ENCODE peak calls at places on chromosomes 12 and 14, in eight cellular contexts. M is adipocyte, D is astrocyte, K is colonic mucosa, N is neuronal stem cell, S is GM23248, E is endodermal cell, G is keratinocyte. Y is an unnamed sample.

GRCh38 chr12:38614171-38614570 is 291.2 kb downstream of the CPNE8 start:
- DNase-seq in D (no peak), E (peak; percentile 55), M (no peak), S (no peak), G (no peak), N (no peak), K (no peak), Y (no peak)

GRCh38 chr12:101866615-101867373 is 10.6 kb upstream of the DRAM1 start:
- DNase-seq in M (no peak), K (no peak), N (no peak), G (no peak), D (no peak), S (no peak), E (no peak), Y (no peak)

GRCh38 chr12:128971802-128972201 is 118.5 kb downstream of the GLT1D1 start:
- DNase-seq in D (no peak), G (no peak), K (no peak), S (no peak), M (no peak), N (peak; percentile 48), E (no peak), Y (no peak)

GRCh38 chr14:47447076-47447475 is 228.3 kb downstream of the MDGA2 start:
- DNase-seq in M (no peak), S (no peak), E (peak; percentile 55), D (no peak), N (no peak), G (no peak), K (no peak), Y (no peak)

GRCh38 chr12:50425859-50426258 is 25.2 kb downstream of the LARP4 start:
- DNase-seq in K (no peak), G (no peak), M (no peak), S (no peak), N (no peak), E (peak; percentile 66), D (no peak), Y (no peak)

GRCh38 chr12:25458047-25458552 is 95.0 kb downstream of the LMNTD1 start:
- DNase-seq in K (no peak), N (no peak), S (peak; percentile 97), E (no peak), G (peak; percentile 78), M (peak; percentile 95), D (peak; percentile 93), Y (peak; percentile 96)

GRCh38 chr12:118337194-118337838 is 35.4 kb downstream of the TAOK3 start:
- DNase-seq in M (peak; percentile 73), D (peak; percentile 55), E (no peak), N (no peak), S (peak; percentile 43), G (no peak), K (no peak), Y (peak; percentile 62)

GRCh38 chr12:24118675-24119074 is 169.2 kb upstream of the SOX5 start:
- DNase-seq in K (no peak), S (no peak), E (no peak), D (no peak), N (no peak), M (no peak), G (no peak), Y (peak; percentile 60)

GRCh38 chr12:110180591-110181005 is 56.4 kb downstream of the IFT81 start:
- DNase-seq in G (no peak), M (peak; percentile 48), E (no peak), K (no peak), D (peak; percentile 88), N (no peak), S (peak; percentile 67), Y (peak; percentile 87)

GRCh38 chr14:99418217-99418616 is 62.4 kb downstream of the SETD3 start:
- DNase-seq in K (no peak), S (no peak), E (no peak), D (no peak), G (no peak), M (no peak), N (no peak), Y (no peak)

GRCh38 chr14:102588821-102589220 is 3.6 kb upstream of the RCOR1 start:
- DNase-seq in G (no peak), N (no peak), K (no peak), D (no peak), S (no peak), M (no peak), E (no peak), Y (no peak)

GRCh38 chr14:59422069-59422881 is 42.9 kb downstream of the GPR135 start:
- DNase-seq in E (no peak), D (no peak), S (no peak), G (no peak), N (no peak), K (no peak), M (no peak), Y (no peak)

GRCh38 chr12:129101404-129101803 is 248.1 kb downstream of the GLT1D1 start:
- DNase-seq in E (peak; percentile 32), N (no peak), S (no peak), G (no peak), M (no peak), D (no peak), K (no peak), Y (no peak)

GRCh38 chr12:3247596-3248270 is 170.6 kb downstream of the TSPAN9 start:
- DNase-seq in M (no peak), N (no peak), K (no peak), G (no peak), D (no peak), S (no peak), E (no peak), Y (no peak)

GRCh38 chr14:100714205-100714781 is 12.4 kb upstream of the DLK1 start:
- DNase-seq in G (no peak), S (peak; percentile 39), K (no peak), M (no peak), E (no peak), D (no peak), N (no peak), Y (no peak)

GRCh38 chr12:121483950-121484349 is 84.0 kb downstream of the RNF34 start:
- DNase-seq in D (no peak), K (no peak), E (peak; percentile 70), M (no peak), G (no peak), S (no peak), N (no peak), Y (no peak)

GRCh38 chr14:80425686-80426085 is 214.4 kb upstream of the DIO2 start:
- DNase-seq in N (no peak), E (no peak), S (peak; percentile 94), G (peak; percentile 87), M (peak; percentile 80), K (no peak), D (peak; percentile 100), Y (peak; percentile 93)

GRCh38 chr12:106226884-106227640 is 20.8 kb downstream of the CKAP4 start:
- DNase-seq in E (peak; percentile 79), K (peak; percentile 47), S (peak; percentile 79), G (no peak), N (peak; percentile 56), D (no peak), M (peak; percentile 84), Y (peak; percentile 74)

GRCh38 chr12:13141686-13142085 is 38.2 kb upstream of the GSG1 start:
- DNase-seq in G (no peak), D (no peak), S (peak; percentile 56), N (no peak), M (no peak), K (no peak), E (no peak), Y (no peak)

GRCh38 chr14:64234877-64235651 is 59.1 kb downstream of the ESR2 start:
- DNase-seq in K (no peak), N (no peak), D (peak; percentile 61), G (peak; percentile 13), M (no peak), S (no peak), E (peak; percentile 49), Y (peak; percentile 67)
- H3K4me3 ChIP-seq in K (no peak overlapping the region), N (no peak overlapping the region), D (no peak overlapping the region), G (no peak overlapping the region), M (no peak overlapping the region), S (no peak overlapping the region), E (no peak overlapping the region), Y (no peak overlapping the region)

GRCh38 chr12:10554228-10554970 is 48.7 kb downstream of the EIF2S3B start:
- DNase-seq in K (no peak), S (no peak), E (no peak), G (no peak), D (no peak), N (no peak), M (no peak), Y (no peak)
- H3K4me1 ChIP-seq in K (no peaks in the 10 kb centered on the region), S (no peaks in the 10 kb centered on the region), E (no peaks in the 10 kb centered on the region), G (no peaks in the 10 kb centered on the region), D (no peaks in the 10 kb centered on the region), N (peaks cover 7% of the 10 kb centered on the region), M (no peaks in the 10 kb centered on the region), Y (no peaks in the 10 kb centered on the region)

GRCh38 chr12:108853426-108853825 is 4.0 kb downstream of the SSH1 start:
- DNase-seq in K (no peak), E (no peak), S (no peak), D (no peak), G (no peak), M (no peak), N (no peak), Y (no peak)
- H3K9ac ChIP-seq in K (peak overlapping the region; percentile 55), E (no peak overlapping the region), S (peak overlapping the region; percentile 99), D (peak overlapping the region; percentile 100), G (no peak overlapping the region), M (peak overlapping the region; percentile 67), N (no peak overlapping the region), Y (peak overlapping the region; percentile 55)

DNA sequence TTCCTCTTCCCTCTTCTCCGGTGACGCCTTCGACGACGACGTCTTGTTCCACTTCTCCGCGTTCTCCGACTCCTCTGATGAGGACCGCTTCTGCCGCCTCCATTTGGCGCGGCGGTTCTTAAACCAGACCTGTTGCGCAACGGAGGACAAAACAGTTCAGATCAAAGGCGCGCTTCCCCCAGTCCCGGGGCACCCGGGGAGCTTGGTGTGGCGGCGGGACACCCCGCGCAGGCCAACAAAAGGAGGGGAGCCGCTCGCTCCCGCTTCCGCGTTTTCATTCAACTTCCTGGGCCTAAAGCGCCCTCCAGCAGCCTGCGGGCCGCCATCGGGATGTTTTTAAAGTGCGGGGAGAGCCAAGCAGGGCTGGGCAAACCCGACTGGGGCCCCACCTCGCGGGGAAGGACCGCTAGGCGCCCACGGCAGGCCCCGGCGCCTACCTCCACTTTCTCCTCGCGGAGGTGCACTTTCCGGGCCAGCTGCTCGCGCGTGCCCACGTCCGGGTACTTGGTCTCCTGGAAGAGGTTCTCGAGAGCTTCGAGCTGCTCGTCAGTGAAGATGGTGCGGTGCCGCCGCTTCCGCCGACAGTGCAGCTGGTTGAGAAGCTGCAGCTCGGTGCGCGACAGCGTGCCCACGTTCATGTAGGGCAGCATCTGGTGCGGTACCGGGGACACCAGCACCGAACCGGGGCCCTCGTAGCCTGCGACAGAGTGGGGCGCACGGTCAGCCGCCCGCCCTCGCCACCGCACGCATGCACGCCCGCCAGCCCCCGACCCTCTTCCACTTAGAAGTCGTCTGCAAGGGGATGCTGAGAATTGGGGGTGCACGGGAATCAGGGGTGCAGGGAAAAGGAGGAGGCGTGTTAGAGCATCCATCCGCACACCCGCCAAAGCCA is 1.1 kb downstream of the GSC start:
- DNase-seq in E (peak; percentile 73), N (no peak), G (no peak), K (no peak), M (peak; percentile 61), S (peak; percentile 63), D (no peak), Y (no peak)
- H3K4me3 ChIP-seq in E (peak overlapping the region; percentile 93), N (no peak overlapping the region), G (peak overlapping the region; percentile 45), K (peak overlapping the region; percentile 9), M (peak overlapping the region; percentile 86), S (peak overlapping the region; percentile 74), D (peak overlapping the region; percentile 37), Y (peak overlapping the region; percentile 50)